ENCODE peak calls at places on chromosome 18, in eight cellular contexts. One of them, this sample, is unnamed.

GRCh38 chr18:31548825-31549224 is 42.9 kb upstream of the TTR start:
- DNase-seq in HT-29: no peak
- DNase-seq in astrocyte of the cerebellum: no peak
- DNase-seq in AG10803: no peak
- DNase-seq in HT1080: no peak
- DNase-seq in HTR-8/SVneo: no peak
- DNase-seq in EH: no peak
- DNase-seq in LHCN-M2: no peak
- DNase-seq in this sample: no peak

GRCh38 chr18:59357928-59358327 is 1.1 kb downstream of the LMAN1 start:
- DNase-seq in HT-29: peak; percentile 19
- DNase-seq in astrocyte of the cerebellum: no peak
- DNase-seq in AG10803: peak; percentile 68
- DNase-seq in HT1080: peak; percentile 64
- DNase-seq in HTR-8/SVneo: peak; percentile 29
- DNase-seq in EH: peak; percentile 86
- DNase-seq in LHCN-M2: peak; percentile 74
- DNase-seq in this sample: peak; percentile 60

GRCh38 chr18:46624127-46624526 is 32.9 kb downstream of the LOXHD1 start:
- DNase-seq in HT-29: no peak
- DNase-seq in astrocyte of the cerebellum: no peak
- DNase-seq in AG10803: no peak
- DNase-seq in HT1080: no peak
- DNase-seq in HTR-8/SVneo: no peak
- DNase-seq in EH: no peak
- DNase-seq in LHCN-M2: no peak
- DNase-seq in this sample: no peak

GRCh38 chr18:51630706-51631105 is 433.2 kb upstream of the MEX3C start:
- DNase-seq in HT-29: no peak
- DNase-seq in astrocyte of the cerebellum: no peak
- DNase-seq in AG10803: no peak
- DNase-seq in HT1080: no peak
- DNase-seq in HTR-8/SVneo: no peak
- DNase-seq in EH: no peak
- DNase-seq in LHCN-M2: no peak
- DNase-seq in this sample: no peak

GRCh38 chr18:28124239-28125029 is 52.5 kb downstream of the CDH2 start:
- DNase-seq in HT-29: no peak
- DNase-seq in astrocyte of the cerebellum: peak; percentile 24
- DNase-seq in AG10803: peak; percentile 43
- DNase-seq in HT1080: no peak
- DNase-seq in HTR-8/SVneo: no peak
- DNase-seq in EH: no peak
- DNase-seq in LHCN-M2: no peak
- DNase-seq in this sample: peak; percentile 57

GRCh38 chr18:2102022-2102421 is 469.3 kb downstream of the METTL4 start:
- DNase-seq in HT-29: no peak
- DNase-seq in astrocyte of the cerebellum: no peak
- DNase-seq in AG10803: no peak
- DNase-seq in HT1080: no peak
- DNase-seq in HTR-8/SVneo: no peak
- DNase-seq in EH: no peak
- DNase-seq in LHCN-M2: no peak
- DNase-seq in this sample: no peak

GRCh38 chr18:66495844-66496243 is 108.0 kb downstream of the CDH19 start:
- DNase-seq in HT-29: peak; percentile 79
- DNase-seq in astrocyte of the cerebellum: peak; percentile 4
- DNase-seq in AG10803: no peak
- DNase-seq in HT1080: peak; percentile 68
- DNase-seq in HTR-8/SVneo: no peak
- DNase-seq in EH: no peak
- DNase-seq in LHCN-M2: peak; percentile 17
- DNase-seq in this sample: peak; percentile 75

GRCh38 chr18:12491611-12492435 is 84.1 kb downstream of the PRELID3A start:
- DNase-seq in HT-29: no peak
- DNase-seq in astrocyte of the cerebellum: no peak
- DNase-seq in AG10803: no peak
- DNase-seq in HT1080: no peak
- DNase-seq in HTR-8/SVneo: no peak
- DNase-seq in EH: no peak
- DNase-seq in LHCN-M2: no peak
- DNase-seq in this sample: no peak

GRCh38 chr18:64110692-64111480 is 38.0 kb downstream of the LINC00305 start:
- DNase-seq in HT-29: no peak
- DNase-seq in astrocyte of the cerebellum: no peak
- DNase-seq in AG10803: no peak
- DNase-seq in HT1080: peak; percentile 75
- DNase-seq in HTR-8/SVneo: peak; percentile 3
- DNase-seq in EH: no peak
- DNase-seq in LHCN-M2: no peak
- DNase-seq in this sample: no peak

GRCh38 chr18:3046216-3046808 is 33.4 kb upstream of the LPIN2 start:
- DNase-seq in HT-29: no peak
- DNase-seq in astrocyte of the cerebellum: no peak
- DNase-seq in AG10803: no peak
- DNase-seq in HT1080: no peak
- DNase-seq in HTR-8/SVneo: no peak
- DNase-seq in EH: no peak
- DNase-seq in LHCN-M2: no peak
- DNase-seq in this sample: no peak